ENCODE peak calls at places on chromosome 21, in four cellular contexts. M is brain microvascular endothelial cell; F is fibroblast of the aortic adventitia; Z is effector memory CD4-positive, alpha-beta T cell. C is an unnamed sample.

GRCh38 chr21:25572895-25573310 is 34.4 kb downstream of the MRPL39 start:
- DNase-seq in M (no peak), F (peak), Z (no peak), C (no peak)

GRCh38 chr21:46211786-46212720 is 16.5 kb downstream of the LSS start:
- DNase-seq in M (no peak), F (no peak), Z (no peak), C (no peak)

GRCh38 chr21:36825683-36826082 is 126.8 kb downstream of the SIM2 start:
- DNase-seq in M (no peak), F (no peak), Z (no peak), C (no peak)

GRCh38 chr21:34154878-34155277 is 81.5 kb downstream of the MRPS6 start:
- DNase-seq in M (no peak), F (no peak), Z (no peak), C (no peak)

GRCh38 chr21:24514081-24514733 is 1093.1 kb downstream of the MRPL39 start:
- DNase-seq in M (no peak), F (no peak), Z (no peak), C (no peak)

GRCh38 chr21:46155514-46156377 is at the start of gene FTCD:
- DNase-seq in M (no peak), F (no peak), Z (no peak), C (no peak)

GRCh38 chr21:14712121-14712520 is 166.0 kb upstream of the SAMSN1 start:
- DNase-seq in M (peak), F (no peak), Z (no peak), C (peak)

GRCh38 chr21:14545906-14546480 is at the start of gene SAMSN1:
- DNase-seq in M (peak), F (peak), Z (peak), C (no peak)

GRCh38 chr21:43869486-43870325 is 4.7 kb downstream of the AGPAT3 start:
- DNase-seq in M (no peak), F (no peak), Z (no peak), C (no peak)

GRCh38 chr21:26809745-26810144 is 35.5 kb downstream of the ADAMTS1 start:
- DNase-seq in M (no peak), F (no peak), Z (no peak), C (no peak)

GRCh38 chr21:39188521-39189139 is 5.4 kb upstream of the PSMG1 start:
- DNase-seq in M (no peak), F (no peak), Z (no peak), C (no peak)

GRCh38 chr21:40271169-40271568 is 403.9 kb downstream of the PCP4 start:
- DNase-seq in M (no peak), F (no peak), Z (no peak), C (no peak)

GRCh38 chr21:17438642-17439041 is 74.2 kb upstream of the CXADR start:
- DNase-seq in M (no peak), F (no peak), Z (no peak), C (no peak)

GRCh38 chr21:19844334-19844733 is 1153.9 kb upstream of the NCAM2 start:
- DNase-seq in M (no peak), F (no peak), Z (no peak), C (no peak)

GRCh38 chr21:31609081-31609480 is 50.4 kb upstream of the SOD1 start:
- DNase-seq in M (no peak), F (no peak), Z (no peak), C (no peak)

GRCh38 chr21:23162213-23162946 is 2164.2 kb downstream of the NCAM2 start:
- DNase-seq in M (no peak), F (no peak), Z (no peak), C (peak)

GRCh38 chr21:15967661-15968060 is 237.9 kb downstream of the USP25 start:
- DNase-seq in M (peak), F (no peak), Z (no peak), C (no peak)

GRCh38 chr21:35491920-35492678 is 443.0 kb upstream of the RUNX1 start:
- DNase-seq in M (no peak), F (no peak), Z (no peak), C (no peak)

GRCh38 chr21:31251686-31252085 is 92.4 kb downstream of the TIAM1 start:
- DNase-seq in M (no peak), F (no peak), Z (no peak), C (no peak)

GRCh38 chr21:29295066-29295650 is 3.6 kb upstream of the BACH1 start:
- DNase-seq in M (no peak), F (no peak), Z (peak), C (no peak)

GRCh38 chr21:41086551-41086950 is 81.4 kb upstream of the BACE2 start:
- DNase-seq in M (no peak), F (no peak), Z (no peak), C (no peak)

GRCh38 chr21:36526104-36526503 is 46.2 kb upstream of the CLDN14 start:
- DNase-seq in M (no peak), F (no peak), Z (no peak), C (no peak)

GRCh38 chr21:46219591-46220239 is 8.9 kb downstream of the LSS start:
- DNase-seq in M (no peak), F (no peak), Z (no peak), C (no peak)

GRCh38 chr21:33368576-33368975 is 34.6 kb upstream of the IFNGR2 start:
- DNase-seq in M (no peak), F (no peak), Z (no peak), C (no peak)

GRCh38 chr21:17053321-17053720 is 459.5 kb upstream of the CXADR start:
- DNase-seq in M (no peak), F (no peak), Z (no peak), C (no peak)

GRCh38 chr21:39843916-39844315 is 23.3 kb upstream of the PCP4 start:
- DNase-seq in M (no peak), F (no peak), Z (no peak), C (no peak)

GRCh38 chr21:14591882-14592281 is 45.8 kb upstream of the SAMSN1 start:
- DNase-seq in M (peak), F (peak), Z (no peak), C (peak)

GRCh38 chr21:43211085-43212071 is 42.6 kb downstream of the CRYAA start:
- DNase-seq in M (no peak), F (peak), Z (no peak), C (no peak)

GRCh38 chr21:46545363-46545762 is 59.5 kb downstream of the S100B start:
- DNase-seq in M (no peak), F (no peak), Z (no peak), C (no peak)

GRCh38 chr21:46325073-46325912 is 1.3 kb downstream of the PCNT start:
- DNase-seq in M (peak), F (peak), Z (peak), C (no peak)

GRCh38 chr21:15496896-15497295 is 232.9 kb upstream of the USP25 start:
- DNase-seq in M (no peak), F (no peak), Z (no peak), C (no peak)

GRCh38 chr21:34894401-34894800 is 154.7 kb downstream of the RUNX1 start:
- DNase-seq in M (no peak), F (no peak), Z (no peak), C (no peak)

GRCh38 chr21:35483267-35483666 is 434.2 kb upstream of the RUNX1 start:
- DNase-seq in M (no peak), F (no peak), Z (no peak), C (no peak)

GRCh38 chr21:28725396-28725795 is 267.3 kb downstream of the LTN1 start:
- DNase-seq in M (no peak), F (no peak), Z (no peak), C (no peak)

GRCh38 chr21:32099812-32100416 is 178.9 kb downstream of the MIS18A start:
- DNase-seq in M (no peak), F (no peak), Z (no peak), C (no peak)

GRCh38 chr21:41121785-41122415 is 46.1 kb upstream of the BACE2 start:
- DNase-seq in M (peak), F (peak), Z (no peak), C (peak)

GRCh38 chr21:31922881-31923280 is 50.1 kb downstream of the HUNK start:
- DNase-seq in M (no peak), F (no peak), Z (no peak), C (no peak)

DNA sequence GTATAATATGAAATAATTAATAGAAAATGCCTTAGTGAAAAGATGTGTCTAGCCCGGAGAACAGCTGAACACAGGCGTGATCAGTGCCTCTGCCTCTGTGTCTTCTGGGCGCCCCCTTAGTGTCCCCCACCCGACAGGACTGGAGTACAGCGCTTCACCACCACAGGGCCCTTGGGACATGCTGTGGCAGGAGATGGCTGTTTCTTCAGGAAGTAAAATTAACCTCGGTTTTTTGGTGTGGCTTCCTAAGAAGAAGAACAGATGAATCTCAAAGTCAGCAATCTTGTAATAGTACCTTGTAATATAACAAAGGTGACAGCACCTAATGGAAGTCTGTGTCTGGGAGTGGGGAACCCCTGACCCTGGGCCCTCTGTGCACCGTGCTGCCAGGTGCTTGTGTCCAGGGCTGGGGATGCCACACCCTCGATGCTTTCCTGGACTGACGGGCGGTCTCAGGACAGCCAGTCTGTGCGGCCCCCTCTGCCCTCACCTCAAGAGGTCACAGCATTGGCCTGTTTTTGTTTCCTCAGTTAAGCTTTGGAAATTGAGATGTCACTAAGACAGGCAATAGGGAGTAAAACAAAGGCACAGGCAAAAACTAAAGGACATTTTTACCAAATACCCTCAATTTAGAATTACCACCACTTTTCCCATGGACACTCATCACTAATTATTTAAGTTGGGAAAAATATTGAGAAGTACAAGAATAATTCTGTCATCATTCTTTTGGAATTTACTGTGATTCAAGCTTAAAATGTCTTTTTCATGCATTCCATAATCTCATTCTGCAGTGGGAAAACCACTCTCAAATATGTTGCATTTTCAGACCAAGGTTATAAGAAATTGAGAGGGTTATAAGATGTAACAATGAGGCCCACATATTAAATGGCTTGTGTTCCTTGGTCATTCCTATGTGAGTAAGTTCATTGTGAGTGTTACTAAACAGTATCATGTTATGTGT is 79.3 kb downstream of the ADARB1 start:
- DNase-seq in M (no peak), F (peak), Z (no peak), C (no peak)
- H3K4me3 ChIP-seq in M (peak), F (no peak), Z (no peak), C (no peak)

DNA sequence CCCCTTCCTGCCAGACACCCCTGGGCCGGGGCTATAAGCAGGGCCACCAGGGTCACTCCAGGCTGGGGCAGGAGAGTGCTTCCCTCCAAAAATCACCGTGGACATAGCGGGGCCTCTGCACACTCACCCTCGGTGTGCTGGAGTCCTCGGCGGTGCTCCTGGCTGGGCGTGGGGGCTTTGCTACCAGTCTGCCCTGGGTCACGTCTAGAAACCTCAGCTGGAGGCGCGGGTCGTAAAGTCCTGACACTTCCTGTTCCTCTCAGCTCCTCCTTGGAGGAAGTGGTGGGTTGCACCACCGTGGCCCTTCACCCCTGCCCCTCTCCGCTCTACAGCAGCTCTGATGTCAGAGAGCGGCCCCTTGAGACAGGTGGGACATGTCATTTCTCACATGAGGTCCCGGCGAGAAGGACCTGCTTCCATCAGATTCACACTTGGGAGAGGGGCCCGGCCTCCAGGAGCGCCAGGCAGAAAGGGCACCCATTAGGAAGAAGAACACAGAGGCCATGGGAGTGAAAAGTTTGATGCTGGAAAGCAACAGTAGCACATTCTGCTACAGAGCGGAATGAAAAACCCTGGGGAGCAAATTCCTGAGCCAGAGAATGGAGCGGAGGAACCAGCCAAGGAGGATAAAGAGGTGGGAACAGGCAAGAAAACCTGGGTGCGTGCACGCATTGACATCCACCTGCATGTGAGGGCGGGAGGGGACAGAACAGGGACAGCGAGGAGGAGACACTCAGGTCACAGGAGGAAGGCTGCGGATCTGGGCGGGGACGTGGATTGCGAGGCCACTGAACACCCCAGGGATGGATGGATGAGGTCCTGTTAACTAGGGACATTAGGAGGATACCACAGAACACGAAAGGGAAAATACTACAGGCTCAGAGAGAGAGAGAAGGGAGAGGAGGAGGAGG is at the start of gene ITGB2:
- DNase-seq in M (no peak), F (no peak), Z (peak), C (no peak)
- H3K4me3 ChIP-seq in M (no peak), F (no peak), Z (peak), C (no peak)

GRCh38 chr21:38042246-38042645 is 126.0 kb upstream of the KCNJ6 start:
- DNase-seq in M (no peak), F (no peak), Z (no peak), C (no peak)
- H3K4me3 ChIP-seq in M (no peak), F (no peak), Z (no peak), C (no peak)

GRCh38 chr21:42156690-42157605 is 62.0 kb upstream of the ABCG1 start:
- DNase-seq in M (no peak), F (no peak), Z (no peak), C (no peak)
- H3K4me3 ChIP-seq in M (no peak), F (no peak), Z (no peak), C (no peak)